ENCODE peak calls at places on chromosomes 4 and X, in nine cellular contexts. E, B, H, S, X, D, O, C and M are unnamed samples.

GRCh38 chr4:20432098-20432497 is 180.4 kb downstream of the SLIT2 start:
- DNase-seq in C (no peak), B (no peak), O (no peak), E (no peak), X (no peak), H (peak), D (no peak), S (no peak), M (no peak)

GRCh38 chrX:1507511-1508463 is 29.2 kb downstream of the P2RY8 start:
- DNase-seq in B (no peak), E (peak), X (no peak), C (no peak), O (no peak), S (no peak), H (no peak), D (no peak), M (no peak)

GRCh38 chrX:22300130-22300529 is 27.4 kb downstream of the CBLL2 start:
- DNase-seq in B (peak), O (no peak), S (no peak), H (peak), X (no peak), D (no peak), C (no peak), E (no peak), M (peak)

GRCh38 chrX:115690554-115691216 is 129.7 kb downstream of the PLS3 start:
- DNase-seq in D (no peak), E (peak), B (peak), C (peak), O (no peak), H (peak), S (no peak), X (no peak), M (peak)

GRCh38 chr4:16123356-16124084 is 39.7 kb upstream of the PROM1 start:
- DNase-seq in C (no peak), O (no peak), S (no peak), B (no peak), H (no peak), E (no peak), D (no peak), X (no peak), M (no peak)

GRCh38 chrX:97685753-97686152 is 802.0 kb downstream of the RPA4 start:
- DNase-seq in C (no peak), X (peak), B (no peak), E (no peak), D (no peak), H (peak), S (no peak), O (no peak), M (peak)

GRCh38 chr4:5371415-5372190 is 320.3 kb downstream of the STK32B start:
- DNase-seq in D (no peak), H (no peak), C (peak), X (no peak), B (no peak), O (no peak), E (peak), S (no peak), M (no peak)

GRCh38 chrX:22196151-22196550 is 76.6 kb upstream of the CBLL2 start:
- DNase-seq in O (no peak), H (no peak), X (no peak), B (no peak), E (no peak), D (no peak), S (no peak), C (no peak), M (no peak)

GRCh38 chr4:169397762-169398161 is 127.0 kb upstream of the SH3RF1 start:
- DNase-seq in D (no peak), X (no peak), C (no peak), B (no peak), O (no peak), E (no peak), H (peak), S (no peak), M (peak)

GRCh38 chrX:133992877-133993276 is 7.5 kb upstream of the GPC3 start:
- DNase-seq in C (no peak), H (no peak), B (no peak), X (no peak), S (no peak), E (no peak), O (no peak), D (no peak), M (no peak)

GRCh38 chr4:121950680-121951569 is 935 bp downstream of the TRPC3 start:
- DNase-seq in D (no peak), E (peak), C (no peak), X (peak), S (no peak), O (peak), B (peak), H (peak), M (peak)

GRCh38 chr4:3880595-3881120 is 114.5 kb downstream of the ADRA2C start:
- DNase-seq in H (peak), S (peak), X (peak), E (peak), C (no peak), O (peak), D (peak), B (peak), M (peak)

GRCh38 chr4:33357121-33357520 is 2637.0 kb downstream of the PCDH7 start:
- DNase-seq in C (no peak), B (no peak), H (no peak), O (no peak), D (no peak), S (no peak), E (no peak), X (no peak), M (peak)

GRCh38 chrX:50157545-50158125 is 43.2 kb downstream of the AKAP4 start:
- DNase-seq in S (no peak), D (no peak), X (no peak), O (no peak), B (peak), E (no peak), C (no peak), H (peak), M (peak)

GRCh38 chr4:8818063-8818881 is 53.4 kb downstream of the HMX1 start:
- DNase-seq in X (peak), S (peak), C (peak), E (peak), B (no peak), D (peak), H (no peak), O (no peak), M (no peak)

GRCh38 chr4:164790249-164790648 is 36.3 kb downstream of the SMIM31 start:
- DNase-seq in O (no peak), S (no peak), B (no peak), H (no peak), D (no peak), E (no peak), C (no peak), X (no peak), M (no peak)
- TF ChIP-seq CTCF in O (no peak), S (no peak), B (no peak), H (no peak), D (no peak), E (no peak), C (no peak), X (no peak), M (no peak)

GRCh38 chr4:100504086-100504874 is 13.5 kb downstream of the EMCN start:
- DNase-seq in H (peak), E (no peak), O (no peak), D (no peak), C (no peak), B (no peak), X (no peak), S (no peak), M (no peak)
- H3K4me3 ChIP-seq in H (no peak), E (no peak), O (no peak), D (no peak), C (no peak), B (no peak), X (no peak), S (no peak), M (no peak)

DNA sequence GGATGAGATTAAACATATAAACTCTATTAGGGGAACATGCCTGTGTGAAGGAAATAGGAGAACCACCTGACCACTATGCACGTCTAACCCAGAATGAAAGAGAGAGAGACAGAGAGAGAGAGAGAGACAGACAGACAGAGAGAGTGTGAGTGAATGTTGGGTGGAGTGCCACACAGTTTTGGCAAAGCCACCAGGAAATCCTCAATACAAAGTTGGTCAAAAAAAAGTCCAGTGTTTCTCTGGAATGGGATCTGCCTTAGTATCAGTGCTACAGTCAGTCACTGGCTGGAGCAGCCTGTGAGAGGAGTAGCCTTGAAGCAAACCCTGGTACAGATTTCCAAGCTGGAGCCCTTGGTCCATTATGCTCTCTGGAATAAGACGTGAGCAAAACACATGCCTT is 91.7 kb downstream of the GC start:
- DNase-seq in E (no peak), H (no peak), C (no peak), X (no peak), D (no peak), S (no peak), B (no peak), O (no peak), M (no peak)
- TF ChIP-seq CTCF in E (no peak), H (no peak), C (no peak), X (no peak), D (no peak), S (no peak), B (no peak), O (no peak), M (no peak)

GRCh38 chrX:107677501-107677901 is 49.2 kb downstream of the PRPS1 start:
- DNase-seq in D (no peak), B (no peak), O (no peak), X (no peak), E (peak), S (no peak), C (no peak), H (peak), M (peak)
- H3K4me3 ChIP-seq in D (no peak), B (no peak), O (peak), X (no peak), E (peak), S (peak), C (peak), H (no peak), M (no peak)

GRCh38 chrX:128759745-128760144 is 707.5 kb upstream of the ACTRT1 start:
- DNase-seq in S (no peak), D (no peak), E (no peak), X (no peak), B (no peak), H (peak), O (no peak), C (no peak), M (no peak)

GRCh38 chrX:128759177-128759576 is 707.0 kb upstream of the ACTRT1 start:
- DNase-seq in H (no peak), S (no peak), X (no peak), O (no peak), E (no peak), D (no peak), C (no peak), B (no peak), M (no peak)

GRCh38 chrX:128754130-128754529 is 701.9 kb upstream of the ACTRT1 start:
- DNase-seq in C (no peak), D (no peak), B (no peak), S (no peak), X (no peak), O (no peak), E (no peak), H (no peak), M (no peak)
- TF ChIP-seq CTCF in C (no peak), D (no peak), B (no peak), S (no peak), X (no peak), O (no peak), E (no peak), H (no peak), M (no peak)

DNA sequence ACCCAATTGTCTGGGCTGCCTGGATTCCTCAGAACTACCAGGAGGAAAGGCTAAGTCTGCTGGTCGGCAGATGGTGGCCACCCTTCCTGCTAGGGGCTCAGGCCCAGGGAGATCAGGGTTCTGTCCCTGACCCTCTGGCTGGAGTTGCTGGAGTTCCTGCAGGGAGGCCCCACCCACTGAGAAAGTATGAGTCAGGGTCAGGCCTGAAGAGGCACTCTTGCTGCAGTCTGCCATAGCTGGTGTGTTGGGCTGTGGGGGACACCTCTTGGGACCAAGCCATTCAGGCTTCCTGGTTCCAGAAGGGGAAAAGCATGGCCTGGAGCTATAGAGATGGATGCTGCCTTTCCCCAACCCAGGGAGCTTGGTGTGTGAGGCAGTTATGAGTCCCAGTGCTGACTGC is 40.4 kb upstream of the PCDH18 start:
- DNase-seq in D (no peak), B (no peak), X (no peak), O (no peak), S (no peak), H (no peak), C (no peak), E (no peak), M (peak)
- H3K4me3 ChIP-seq in D (no peak), B (no peak), X (no peak), O (no peak), S (no peak), H (no peak), C (no peak), E (no peak), M (no peak)

DNA sequence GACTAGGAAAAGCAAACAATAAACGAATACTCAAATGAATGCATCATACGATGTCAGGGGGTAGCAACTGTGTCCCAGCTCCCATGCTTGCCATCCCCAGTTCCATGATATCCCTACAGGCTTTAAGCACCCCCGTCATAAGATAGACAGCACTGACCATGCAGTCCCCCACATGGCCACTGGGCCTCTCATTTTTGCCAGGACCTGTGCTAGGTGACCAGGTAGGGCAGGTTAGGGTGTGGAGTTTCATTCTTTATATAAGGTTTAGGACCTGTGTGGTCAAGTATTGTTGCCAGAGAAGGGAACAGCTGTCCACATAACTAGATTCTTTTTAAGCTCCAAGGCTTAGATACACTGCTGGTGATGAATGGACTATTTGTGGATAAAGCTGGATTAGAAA is 9.7 kb downstream of the PPEF2 start:
- DNase-seq in O (no peak), E (no peak), H (no peak), S (no peak), B (no peak), X (no peak), C (no peak), D (no peak), M (peak)
- TF ChIP-seq CTCF in O (no peak), E (no peak), H (peak), S (no peak), B (no peak), X (no peak), C (no peak), D (no peak), M (peak)

DNA sequence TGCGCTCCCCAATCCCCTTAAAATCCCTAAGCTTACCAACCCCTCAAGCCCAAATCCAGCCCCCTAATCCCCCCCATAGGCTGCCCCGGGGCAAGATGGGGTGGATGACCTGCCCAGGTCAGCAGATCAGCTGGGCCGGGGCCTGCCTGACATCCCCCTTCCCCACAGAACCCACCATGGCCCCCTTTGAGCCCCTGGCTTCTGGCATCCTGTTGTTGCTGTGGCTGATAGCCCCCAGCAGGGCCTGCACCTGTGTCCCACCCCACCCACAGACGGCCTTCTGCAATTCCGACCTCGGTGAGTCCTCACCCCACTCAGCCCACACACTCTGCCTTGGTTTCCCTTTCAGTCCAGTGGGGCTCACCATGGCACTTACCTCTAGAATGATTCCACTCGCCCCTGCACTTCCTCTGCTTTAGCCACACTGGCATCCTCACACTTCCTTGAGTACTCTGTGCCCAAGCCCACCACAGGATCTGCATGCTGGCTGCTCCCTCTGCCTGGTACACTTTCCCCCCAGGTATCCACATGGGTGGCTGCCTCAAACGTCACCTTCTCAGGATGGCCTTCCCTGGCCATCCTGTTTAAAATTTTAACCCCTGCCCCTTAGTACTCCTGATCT is 1.1 kb downstream of the TIMP1 start:
- DNase-seq in E (peak), X (no peak), B (no peak), O (no peak), H (no peak), D (no peak), S (no peak), C (no peak), M (no peak)
- H3K4me3 ChIP-seq in E (peak), X (peak), B (no peak), O (no peak), H (peak), D (peak), S (peak), C (peak), M (no peak)

DNA sequence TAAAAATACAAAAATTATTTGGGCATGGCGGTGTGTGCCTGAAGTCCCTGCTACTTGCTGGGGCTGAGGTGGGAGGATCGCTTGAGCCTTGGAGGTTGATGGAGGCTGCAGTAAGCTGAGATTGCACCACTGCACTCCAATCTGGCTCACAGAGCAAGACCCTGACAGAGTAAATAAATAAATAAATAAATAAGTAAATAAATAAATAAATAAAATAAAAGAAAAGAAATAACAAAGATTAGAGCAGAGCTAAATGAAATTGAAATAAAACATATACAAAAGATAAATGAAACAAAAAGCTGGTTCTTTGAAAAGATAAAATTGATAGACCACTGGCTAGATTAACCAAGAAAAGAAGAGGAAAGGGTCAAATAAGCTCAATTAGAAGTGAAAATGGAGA is 43.1 kb downstream of the HPGD start:
- DNase-seq in H (no peak), E (no peak), C (no peak), D (no peak), S (no peak), B (no peak), X (no peak), O (no peak), M (no peak)
- TF ChIP-seq CTCF in H (no peak), E (no peak), C (no peak), D (no peak), S (no peak), B (no peak), X (no peak), O (no peak), M (no peak)

GRCh38 chrX:121000589-121000988 is 15.0 kb upstream of the CT47A1 start:
- DNase-seq in S (no peak), C (no peak), O (no peak), B (no peak), D (no peak), E (no peak), X (no peak), H (peak), M (peak)
- H3K4me3 ChIP-seq in S (no peak), C (no peak), O (no peak), B (no peak), D (no peak), E (no peak), X (no peak), H (no peak), M (no peak)